ENCODE peak calls at places on chromosomes 6 and 20, in seven cellular contexts. One of them, this sample, is unnamed.

GRCh38 chr6:34451192-34451591 is 14.7 kb upstream of the PACSIN1 start:
- DNase-seq in activated CD8-positive, alpha-beta memory T cell treated with anti-CD3 and anti-CD28 coated beads, Interleukin-2, amount 50 U/mL, for 48 hours: no peak
- DNase-seq in NCI-H1105: no peak
- DNase-seq in Calu3: no peak
- DNase-seq in fibroblast of lung: no peak
- DNase-seq in left colon: no peak
- DNase-seq in stimulated activated CD8-positive, alpha-beta memory T cell treated with anti-CD3 and anti-CD28 coated beads, Interleukin-15, amount 100 ng/mL, for 48 hours: no peak
- DNase-seq in this sample: no peak

GRCh38 chr6:7674291-7674690 is 51.6 kb upstream of the BMP6 start:
- DNase-seq in activated CD8-positive, alpha-beta memory T cell treated with anti-CD3 and anti-CD28 coated beads, Interleukin-2, amount 50 U/mL, for 48 hours: no peak
- DNase-seq in NCI-H1105: no peak
- DNase-seq in Calu3: no peak
- DNase-seq in fibroblast of lung: no peak
- DNase-seq in left colon: no peak
- DNase-seq in stimulated activated CD8-positive, alpha-beta memory T cell treated with anti-CD3 and anti-CD28 coated beads, Interleukin-15, amount 100 ng/mL, for 48 hours: no peak
- DNase-seq in this sample: no peak

GRCh38 chr6:13554929-13555333 is 19.5 kb upstream of the SIRT5 start:
- DNase-seq in activated CD8-positive, alpha-beta memory T cell treated with anti-CD3 and anti-CD28 coated beads, Interleukin-2, amount 50 U/mL, for 48 hours: no peak
- DNase-seq in NCI-H1105: no peak
- DNase-seq in Calu3: no peak
- DNase-seq in fibroblast of lung: peak
- DNase-seq in left colon: no peak
- DNase-seq in stimulated activated CD8-positive, alpha-beta memory T cell treated with anti-CD3 and anti-CD28 coated beads, Interleukin-15, amount 100 ng/mL, for 48 hours: no peak
- DNase-seq in this sample: peak

GRCh38 chr20:38270869-38271608 is 10.5 kb upstream of the KIAA1755 start:
- DNase-seq in activated CD8-positive, alpha-beta memory T cell treated with anti-CD3 and anti-CD28 coated beads, Interleukin-2, amount 50 U/mL, for 48 hours: no peak
- DNase-seq in NCI-H1105: no peak
- DNase-seq in Calu3: peak
- DNase-seq in fibroblast of lung: peak
- DNase-seq in left colon: no peak
- DNase-seq in stimulated activated CD8-positive, alpha-beta memory T cell treated with anti-CD3 and anti-CD28 coated beads, Interleukin-15, amount 100 ng/mL, for 48 hours: no peak
- DNase-seq in this sample: no peak

GRCh38 chr6:166743925-166744653 is 117.0 kb upstream of the RPS6KA2 start:
- DNase-seq in activated CD8-positive, alpha-beta memory T cell treated with anti-CD3 and anti-CD28 coated beads, Interleukin-2, amount 50 U/mL, for 48 hours: peak
- DNase-seq in NCI-H1105: no peak
- DNase-seq in Calu3: no peak
- DNase-seq in fibroblast of lung: no peak
- DNase-seq in left colon: no peak
- DNase-seq in stimulated activated CD8-positive, alpha-beta memory T cell treated with anti-CD3 and anti-CD28 coated beads, Interleukin-15, amount 100 ng/mL, for 48 hours: no peak
- DNase-seq in this sample: no peak

GRCh38 chr6:155183095-155183494 is 80.7 kb upstream of the CLDN20 start:
- DNase-seq in activated CD8-positive, alpha-beta memory T cell treated with anti-CD3 and anti-CD28 coated beads, Interleukin-2, amount 50 U/mL, for 48 hours: no peak
- DNase-seq in NCI-H1105: no peak
- DNase-seq in Calu3: no peak
- DNase-seq in fibroblast of lung: no peak
- DNase-seq in left colon: no peak
- DNase-seq in stimulated activated CD8-positive, alpha-beta memory T cell treated with anti-CD3 and anti-CD28 coated beads, Interleukin-15, amount 100 ng/mL, for 48 hours: no peak
- DNase-seq in this sample: no peak

GRCh38 chr6:15561447-15562199 is 101.2 kb downstream of the DTNBP1 start:
- DNase-seq in activated CD8-positive, alpha-beta memory T cell treated with anti-CD3 and anti-CD28 coated beads, Interleukin-2, amount 50 U/mL, for 48 hours: no peak
- DNase-seq in NCI-H1105: no peak
- DNase-seq in Calu3: no peak
- DNase-seq in fibroblast of lung: no peak
- DNase-seq in left colon: no peak
- DNase-seq in stimulated activated CD8-positive, alpha-beta memory T cell treated with anti-CD3 and anti-CD28 coated beads, Interleukin-15, amount 100 ng/mL, for 48 hours: no peak
- DNase-seq in this sample: no peak

GRCh38 chr20:17636523-17637412 is 45.3 kb downstream of the RRBP1 start:
- DNase-seq in activated CD8-positive, alpha-beta memory T cell treated with anti-CD3 and anti-CD28 coated beads, Interleukin-2, amount 50 U/mL, for 48 hours: no peak
- DNase-seq in NCI-H1105: no peak
- DNase-seq in Calu3: no peak
- DNase-seq in fibroblast of lung: no peak
- DNase-seq in left colon: no peak
- DNase-seq in stimulated activated CD8-positive, alpha-beta memory T cell treated with anti-CD3 and anti-CD28 coated beads, Interleukin-15, amount 100 ng/mL, for 48 hours: no peak
- DNase-seq in this sample: peak

GRCh38 chr6:28537065-28537464 is 11.4 kb downstream of the GPX5 start:
- DNase-seq in activated CD8-positive, alpha-beta memory T cell treated with anti-CD3 and anti-CD28 coated beads, Interleukin-2, amount 50 U/mL, for 48 hours: no peak
- DNase-seq in NCI-H1105: no peak
- DNase-seq in Calu3: no peak
- DNase-seq in fibroblast of lung: peak
- DNase-seq in left colon: no peak
- DNase-seq in stimulated activated CD8-positive, alpha-beta memory T cell treated with anti-CD3 and anti-CD28 coated beads, Interleukin-15, amount 100 ng/mL, for 48 hours: no peak
- DNase-seq in this sample: no peak

GRCh38 chr6:53673138-53673801 is 7.7 kb upstream of the KLHL31 start:
- DNase-seq in activated CD8-positive, alpha-beta memory T cell treated with anti-CD3 and anti-CD28 coated beads, Interleukin-2, amount 50 U/mL, for 48 hours: no peak
- DNase-seq in NCI-H1105: no peak
- DNase-seq in Calu3: peak
- DNase-seq in fibroblast of lung: peak
- DNase-seq in left colon: no peak
- DNase-seq in stimulated activated CD8-positive, alpha-beta memory T cell treated with anti-CD3 and anti-CD28 coated beads, Interleukin-15, amount 100 ng/mL, for 48 hours: no peak
- DNase-seq in this sample: no peak

GRCh38 chr20:21571841-21572690 is 58.2 kb upstream of the NKX2-2 start:
- DNase-seq in activated CD8-positive, alpha-beta memory T cell treated with anti-CD3 and anti-CD28 coated beads, Interleukin-2, amount 50 U/mL, for 48 hours: no peak
- DNase-seq in NCI-H1105: no peak
- DNase-seq in Calu3: no peak
- DNase-seq in fibroblast of lung: peak
- DNase-seq in left colon: no peak
- DNase-seq in stimulated activated CD8-positive, alpha-beta memory T cell treated with anti-CD3 and anti-CD28 coated beads, Interleukin-15, amount 100 ng/mL, for 48 hours: no peak
- DNase-seq in this sample: peak

GRCh38 chr6:69232506-69233194 is 564.2 kb downstream of the LMBRD1 start:
- DNase-seq in activated CD8-positive, alpha-beta memory T cell treated with anti-CD3 and anti-CD28 coated beads, Interleukin-2, amount 50 U/mL, for 48 hours: peak
- DNase-seq in NCI-H1105: peak
- DNase-seq in Calu3: peak
- DNase-seq in fibroblast of lung: peak
- DNase-seq in left colon: peak
- DNase-seq in stimulated activated CD8-positive, alpha-beta memory T cell treated with anti-CD3 and anti-CD28 coated beads, Interleukin-15, amount 100 ng/mL, for 48 hours: peak
- DNase-seq in this sample: peak

GRCh38 chr6:55694148-55694547 is 115.2 kb upstream of the HMGCLL1 start:
- DNase-seq in activated CD8-positive, alpha-beta memory T cell treated with anti-CD3 and anti-CD28 coated beads, Interleukin-2, amount 50 U/mL, for 48 hours: no peak
- DNase-seq in NCI-H1105: no peak
- DNase-seq in Calu3: peak
- DNase-seq in fibroblast of lung: peak
- DNase-seq in left colon: no peak
- DNase-seq in stimulated activated CD8-positive, alpha-beta memory T cell treated with anti-CD3 and anti-CD28 coated beads, Interleukin-15, amount 100 ng/mL, for 48 hours: no peak
- DNase-seq in this sample: no peak

GRCh38 chr6:136113736-136114173 is 136.4 kb downstream of the MTFR2 start:
- DNase-seq in activated CD8-positive, alpha-beta memory T cell treated with anti-CD3 and anti-CD28 coated beads, Interleukin-2, amount 50 U/mL, for 48 hours: no peak
- DNase-seq in NCI-H1105: peak
- DNase-seq in Calu3: no peak
- DNase-seq in fibroblast of lung: peak
- DNase-seq in left colon: no peak
- DNase-seq in stimulated activated CD8-positive, alpha-beta memory T cell treated with anti-CD3 and anti-CD28 coated beads, Interleukin-15, amount 100 ng/mL, for 48 hours: no peak
- DNase-seq in this sample: peak

GRCh38 chr6:170032197-170032596 is 258.7 kb downstream of the DLL1 start:
- DNase-seq in activated CD8-positive, alpha-beta memory T cell treated with anti-CD3 and anti-CD28 coated beads, Interleukin-2, amount 50 U/mL, for 48 hours: peak
- DNase-seq in NCI-H1105: no peak
- DNase-seq in Calu3: no peak
- DNase-seq in fibroblast of lung: no peak
- DNase-seq in left colon: no peak
- DNase-seq in stimulated activated CD8-positive, alpha-beta memory T cell treated with anti-CD3 and anti-CD28 coated beads, Interleukin-15, amount 100 ng/mL, for 48 hours: no peak
- DNase-seq in this sample: no peak

GRCh38 chr6:137873273-137873762 is 6.3 kb downstream of the TNFAIP3 start:
- DNase-seq in activated CD8-positive, alpha-beta memory T cell treated with anti-CD3 and anti-CD28 coated beads, Interleukin-2, amount 50 U/mL, for 48 hours: peak
- DNase-seq in NCI-H1105: no peak
- DNase-seq in Calu3: peak
- DNase-seq in fibroblast of lung: peak
- DNase-seq in left colon: peak
- DNase-seq in stimulated activated CD8-positive, alpha-beta memory T cell treated with anti-CD3 and anti-CD28 coated beads, Interleukin-15, amount 100 ng/mL, for 48 hours: peak
- DNase-seq in this sample: no peak

GRCh38 chr20:38764563-38765355 is 16.5 kb downstream of the ACTR5 start:
- DNase-seq in activated CD8-positive, alpha-beta memory T cell treated with anti-CD3 and anti-CD28 coated beads, Interleukin-2, amount 50 U/mL, for 48 hours: peak
- DNase-seq in NCI-H1105: no peak
- DNase-seq in Calu3: peak
- DNase-seq in fibroblast of lung: peak
- DNase-seq in left colon: no peak
- DNase-seq in stimulated activated CD8-positive, alpha-beta memory T cell treated with anti-CD3 and anti-CD28 coated beads, Interleukin-15, amount 100 ng/mL, for 48 hours: peak
- DNase-seq in this sample: no peak